ENCODE peak calls at places on chromosomes 12 and 14, in five cellular contexts. J, L, C, B and P are unnamed samples.

GRCh38 chr12:44873898-44874297 is 2.2 kb downstream of the NELL2 start:
- DNase-seq in J (peak), L (peak), C (peak), B (no peak), P (peak)

GRCh38 chr14:81137316-81137715 is 83.4 kb downstream of the GTF2A1 start:
- DNase-seq in J (peak), L (peak), C (no peak), B (no peak), P (peak)

GRCh38 chr12:50764861-50765324 is 992 bp downstream of the ATF1 start:
- DNase-seq in J (peak), L (peak), C (peak), B (no peak), P (peak)

GRCh38 chr14:68770553-68771286 is 22.1 kb downstream of the ZFP36L1 start:
- DNase-seq in J (no peak), L (no peak), C (no peak), B (no peak), P (no peak)

GRCh38 chr12:5193569-5193968 is 149.9 kb downstream of the KCNA5 start:
- DNase-seq in J (no peak), L (no peak), C (no peak), B (no peak), P (no peak)

GRCh38 chr14:90299408-90299807 is 32.3 kb downstream of the NRDE2 start:
- DNase-seq in J (no peak), L (no peak), C (no peak), B (no peak), P (no peak)

GRCh38 chr12:12008931-12009611 is 61.7 kb upstream of the BCL2L14 start:
- DNase-seq in J (peak), L (peak), C (no peak), B (peak), P (peak)

GRCh38 chr12:122140467-122141257 is 33.4 kb downstream of the IL31 start:
- DNase-seq in J (no peak), L (no peak), C (no peak), B (no peak), P (no peak)

GRCh38 chr14:91228112-91229004 is 16.1 kb downstream of the GPR68 start:
- DNase-seq in J (peak), L (peak), C (no peak), B (no peak), P (peak)

GRCh38 chr14:24123465-24124417 is 6.7 kb upstream of the FITM1 start:
- DNase-seq in J (no peak), L (no peak), C (no peak), B (no peak), P (no peak)

GRCh38 chr12:78192979-78193378 is 362.3 kb downstream of the NAV3 start:
- DNase-seq in J (peak), L (no peak), C (no peak), B (no peak), P (peak)

GRCh38 chr14:104977681-104978647 is at the start of gene AHNAK2:
- DNase-seq in J (peak), L (peak), C (no peak), B (peak), P (peak)

GRCh38 chr14:73834258-73834620 is 17.4 kb upstream of the PTGR2 start:
- DNase-seq in J (no peak), L (no peak), C (no peak), B (no peak), P (no peak)

GRCh38 chr14:73833024-73833423 is 18.6 kb upstream of the PTGR2 start:
- DNase-seq in J (no peak), L (peak), C (no peak), B (no peak), P (peak)

GRCh38 chr14:73829526-73830431 is 21.9 kb upstream of the PTGR2 start:
- DNase-seq in J (peak), L (peak), C (peak), B (no peak), P (peak)

DNA sequence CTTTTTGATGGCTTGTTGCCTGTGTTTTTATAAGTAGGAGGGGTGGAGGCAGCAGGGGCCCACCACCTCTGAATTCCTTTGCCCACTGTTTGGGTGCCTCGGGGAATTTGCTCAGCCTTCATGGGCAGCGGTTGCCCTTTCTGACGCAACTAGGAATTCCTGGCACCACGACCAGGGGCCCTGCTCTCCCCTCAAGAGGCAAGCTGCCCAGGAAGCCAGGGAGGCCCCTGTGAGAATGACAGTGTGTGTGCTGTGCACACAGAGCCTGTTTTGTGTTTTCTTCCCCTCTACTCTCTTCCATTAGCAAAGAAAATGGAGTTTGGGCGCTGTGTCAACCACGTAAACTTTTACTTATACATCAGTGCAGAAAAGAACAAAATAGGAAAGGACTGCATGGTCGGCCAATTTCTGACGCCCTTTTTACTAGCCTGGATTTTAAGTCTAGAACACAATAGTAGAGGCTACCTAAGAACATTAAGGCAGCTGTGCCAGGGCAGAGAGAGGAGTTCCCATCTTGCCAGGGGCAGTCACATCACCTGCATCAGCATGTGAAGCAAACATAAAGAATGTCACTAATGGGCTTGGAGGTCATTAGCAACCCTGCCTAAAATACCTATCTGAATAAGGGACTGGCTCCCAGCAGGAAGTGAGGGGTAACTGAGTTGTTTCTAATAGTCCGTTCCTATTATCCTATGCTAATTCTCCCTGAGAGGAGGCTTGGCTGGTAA is 17.9 kb upstream of the PTGR2 start:
- DNase-seq in J (peak), L (no peak), C (no peak), B (no peak), P (peak)
- H3K27ac ChIP-seq in J (peak), L (no peak), C (no peak), B (no peak), P (no peak)

GRCh38 chr12:124368421-124369032 is 73.6 kb downstream of the RFLNA start:
- DNase-seq in J (no peak), L (no peak), C (no peak), B (no peak), P (no peak)
- H3K9ac ChIP-seq in J (no peak), L (peak), C (no peak), B (no peak), P (no peak)

DNA sequence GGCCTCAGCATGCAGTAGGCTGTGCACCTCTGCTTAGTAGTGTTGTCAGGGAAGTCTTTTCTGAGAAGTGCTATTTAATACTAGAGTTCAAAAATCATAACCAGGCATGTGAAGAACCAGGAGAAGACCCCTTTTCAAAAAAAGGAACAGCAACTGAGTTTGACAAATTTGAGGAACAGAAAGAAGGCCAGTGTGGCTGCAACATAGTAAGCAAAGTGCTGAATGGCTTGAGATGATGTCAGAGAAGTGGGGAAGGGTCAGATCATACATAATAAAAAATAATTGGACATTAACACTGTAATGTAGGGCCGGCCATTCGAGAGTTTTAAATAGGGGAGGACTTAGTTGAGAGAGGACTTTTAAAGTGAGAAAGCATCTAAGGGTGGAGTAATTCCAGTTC is 11.1 kb upstream of the CNTN1 start:
- DNase-seq in J (no peak), L (no peak), C (peak), B (no peak), P (no peak)
- H3K4me2 ChIP-seq in J (no peak), L (no peak), C (no peak), B (no peak), P (no peak)

GRCh38 chr14:22474730-22475351 is 114.2 kb downstream of the DAD1 start:
- DNase-seq in J (peak), L (peak), C (no peak), B (no peak), P (peak)

GRCh38 chr14:22472466-22472865 is 116.6 kb downstream of the DAD1 start:
- DNase-seq in J (no peak), L (no peak), C (no peak), B (no peak), P (no peak)

GRCh38 chr14:22469541-22470303 is 119.3 kb downstream of the DAD1 start:
- DNase-seq in J (no peak), L (no peak), C (no peak), B (no peak), P (no peak)

GRCh38 chr14:22472935-22473854 is 115.8 kb downstream of the DAD1 start:
- DNase-seq in J (peak), L (peak), C (peak), B (peak), P (peak)

DNA sequence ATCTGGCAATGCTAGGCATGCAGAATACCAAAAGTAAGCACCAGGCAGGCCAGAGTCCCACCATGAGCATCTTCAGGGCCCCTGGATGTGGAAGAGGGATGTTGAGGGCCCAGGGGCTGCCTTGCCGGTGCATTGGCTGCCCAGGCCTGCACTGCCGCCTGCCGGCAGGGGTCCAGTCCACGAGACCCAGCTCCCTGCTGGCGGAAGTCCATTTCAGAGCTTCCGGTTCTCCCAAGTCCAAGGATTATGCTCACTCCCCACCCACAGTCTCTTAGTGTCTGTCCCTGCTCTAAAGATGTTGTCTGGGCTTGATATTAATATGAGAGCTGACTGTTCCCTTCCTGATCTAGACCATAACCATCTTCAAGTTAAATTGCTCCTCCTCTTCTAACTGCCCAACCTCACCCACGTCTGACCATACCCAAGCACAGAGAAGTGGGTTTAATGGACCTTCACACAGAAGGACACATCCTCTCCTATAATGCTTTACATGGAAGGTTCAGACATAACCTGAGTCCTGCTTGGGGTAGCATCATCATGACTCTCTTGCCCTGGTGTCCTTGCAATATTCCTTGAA is 117.4 kb downstream of the DAD1 start:
- DNase-seq in J (peak), L (peak), C (peak), B (peak), P (peak)
- H3K27ac ChIP-seq in J (no peak), L (no peak), C (no peak), B (no peak), P (no peak)

DNA sequence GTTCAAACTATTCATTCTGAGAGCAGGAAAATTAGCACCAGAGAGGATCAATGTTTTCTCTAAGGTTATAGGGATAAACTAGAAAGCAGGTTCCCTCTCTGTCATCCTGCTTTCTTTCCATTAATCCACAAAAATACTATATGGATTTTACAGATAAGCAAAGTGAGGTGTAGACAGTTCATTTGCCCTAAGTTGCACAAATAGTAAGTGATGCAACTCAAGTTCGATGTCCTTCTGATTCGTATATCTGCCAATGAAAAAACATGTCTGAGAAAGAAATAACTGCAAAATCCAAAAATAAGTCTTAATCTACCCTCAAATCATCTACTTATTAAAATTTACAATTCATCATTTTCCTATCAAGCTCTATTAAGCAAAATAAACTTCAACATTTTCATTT is 254.6 kb upstream of the USP15 start:
- DNase-seq in J (no peak), L (no peak), C (no peak), B (no peak), P (no peak)
- H3K9ac ChIP-seq in J (no peak), L (no peak), C (no peak), B (no peak), P (no peak)

DNA sequence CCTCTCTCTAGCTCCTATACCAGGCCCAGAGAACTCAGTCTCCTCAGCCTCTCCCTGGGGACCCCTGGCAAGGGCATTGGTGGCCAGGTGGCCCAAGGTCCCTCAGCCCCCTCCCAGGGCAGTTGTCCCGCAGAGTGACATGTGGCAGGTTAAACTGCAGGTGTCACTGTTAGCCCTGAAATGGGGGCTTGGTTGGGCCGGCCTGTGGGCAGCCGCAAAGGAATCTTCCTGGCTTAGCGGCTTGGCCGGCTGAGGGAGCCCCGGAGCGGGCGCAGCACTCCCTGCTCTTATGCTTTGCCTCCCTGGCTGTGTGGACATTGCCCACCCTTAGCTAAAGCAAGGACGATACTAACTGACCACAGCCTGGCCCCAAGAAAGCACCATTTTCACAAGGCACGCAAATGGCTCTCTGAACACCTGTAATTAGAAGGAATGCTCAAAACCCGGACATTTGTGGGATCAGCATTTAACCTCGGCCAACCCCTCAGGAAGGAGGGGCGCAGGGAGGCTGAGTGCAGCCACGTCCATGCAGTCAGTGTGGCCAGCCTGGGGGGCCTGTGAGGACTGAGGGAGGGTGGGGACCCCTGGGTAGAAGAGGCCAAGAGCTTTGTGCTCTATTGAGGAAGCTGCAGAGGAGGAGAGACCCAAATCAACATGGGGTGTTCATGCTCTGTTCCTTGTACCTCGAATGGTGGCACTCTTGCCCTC is 82.2 kb downstream of the PAPOLA start:
- DNase-seq in J (no peak), L (peak), C (peak), B (peak), P (no peak)
- H3K4me2 ChIP-seq in J (no peak), L (peak), C (peak), B (no peak), P (no peak)

GRCh38 chr14:55383039-55383438 is 28.6 kb downstream of the ATG14 start:
- DNase-seq in J (peak), L (no peak), C (no peak), B (no peak), P (peak)
- H3K27ac ChIP-seq in J (peak), L (no peak), C (no peak), B (no peak), P (no peak)

GRCh38 chr12:93570552-93571359 is 1.7 kb upstream of the SOCS2 start:
- DNase-seq in J (peak), L (peak), C (peak), B (peak), P (peak)

GRCh38 chr12:93573552-93574223 is 1.2 kb downstream of the SOCS2 start:
- DNase-seq in J (peak), L (peak), C (no peak), B (peak), P (peak)

GRCh38 chr12:93571360-93571853 is 1.1 kb upstream of the SOCS2 start:
- DNase-seq in J (peak), L (peak), C (no peak), B (peak), P (peak)

GRCh38 chr12:93572712-93573551 is 457 bp downstream of the SOCS2 start:
- DNase-seq in J (peak), L (peak), C (no peak), B (peak), P (peak)

GRCh38 chr12:93571854-93572711 is at the start of gene SOCS2:
- DNase-seq in J (peak), L (peak), C (no peak), B (peak), P (peak)
- H3K9ac ChIP-seq in J (peak), L (peak), C (no peak), B (peak), P (peak)

GRCh38 chr12:58007875-58008274 is 66.5 kb downstream of the ATP23 start:
- DNase-seq in J (no peak), L (no peak), C (no peak), B (no peak), P (no peak)
- H3K4me2 ChIP-seq in J (no peak), L (no peak), C (no peak), B (no peak), P (no peak)